ENCODE peak calls at places on chromosomes 4 and X, in six cellular contexts. One of them, this sample, is unnamed.

GRCh38 chr4:4627111-4627510 is 85.3 kb upstream of the STX18 start:
- DNase-seq in GM04504: no peak
- DNase-seq in left colon: no peak
- DNase-seq in left kidney: peak; percentile 57
- DNase-seq in bronchial epithelial cell: no peak
- DNase-seq in COLO829: no peak
- DNase-seq in this sample: no peak

GRCh38 chr4:18442957-18443356 is 421.4 kb upstream of the LCORL start:
- DNase-seq in COLO829: no peak
- DNase-seq in left colon: no peak
- DNase-seq in left kidney: no peak
- DNase-seq in GM04504: no peak
- DNase-seq in bronchial epithelial cell: no peak
- DNase-seq in this sample: no peak

GRCh38 chr4:120052840-120053239 is 13.8 kb downstream of the MAD2L1 start:
- DNase-seq in left kidney: peak; percentile 40
- DNase-seq in GM04504: peak; percentile 58
- DNase-seq in left colon: peak; percentile 18
- DNase-seq in bronchial epithelial cell: peak; percentile 85
- DNase-seq in COLO829: no peak
- DNase-seq in this sample: peak; percentile 89

GRCh38 chrX:19987856-19988255 is 3.0 kb downstream of the BCLAF3 start:
- DNase-seq in bronchial epithelial cell: no peak
- DNase-seq in left kidney: no peak
- DNase-seq in left colon: no peak
- DNase-seq in COLO829: no peak
- DNase-seq in GM04504: no peak
- DNase-seq in this sample: no peak

GRCh38 chr4:150567070-150567469 is 14.9 kb upstream of the MAB21L2 start:
- DNase-seq in left kidney: no peak
- DNase-seq in bronchial epithelial cell: no peak
- DNase-seq in COLO829: no peak
- DNase-seq in GM04504: no peak
- DNase-seq in left colon: no peak
- DNase-seq in this sample: no peak

GRCh38 chr4:40547446-40548132 is 82.1 kb downstream of the RBM47 start:
- DNase-seq in left colon: no peak
- DNase-seq in COLO829: no peak
- DNase-seq in GM04504: no peak
- DNase-seq in left kidney: no peak
- DNase-seq in bronchial epithelial cell: no peak
- DNase-seq in this sample: no peak

GRCh38 chr4:161696957-161697356 is 466.8 kb downstream of the FSTL5 start:
- DNase-seq in left kidney: no peak
- DNase-seq in left colon: no peak
- DNase-seq in GM04504: no peak
- DNase-seq in COLO829: no peak
- DNase-seq in bronchial epithelial cell: peak; percentile 15
- DNase-seq in this sample: no peak

GRCh38 chrX:22116585-22117546 is 84.7 kb downstream of the PHEX start:
- DNase-seq in left colon: no peak
- DNase-seq in left kidney: no peak
- DNase-seq in GM04504: no peak
- DNase-seq in COLO829: no peak
- DNase-seq in bronchial epithelial cell: no peak
- DNase-seq in this sample: no peak

GRCh38 chr4:6595897-6596537 is 21.0 kb downstream of the MAN2B2 start:
- DNase-seq in GM04504: no peak
- DNase-seq in left colon: no peak
- DNase-seq in bronchial epithelial cell: peak; percentile 20
- DNase-seq in left kidney: no peak
- DNase-seq in COLO829: peak; percentile 12
- DNase-seq in this sample: no peak

GRCh38 chr4:135267148-135267878 is 1065.7 kb upstream of the PABPC4L start:
- DNase-seq in bronchial epithelial cell: no peak
- DNase-seq in GM04504: no peak
- DNase-seq in left colon: no peak
- DNase-seq in left kidney: peak; percentile 94
- DNase-seq in COLO829: no peak
- DNase-seq in this sample: no peak

GRCh38 chr4:61246003-61246402 is 45.9 kb downstream of the ADGRL3 start:
- DNase-seq in COLO829: no peak
- DNase-seq in GM04504: no peak
- DNase-seq in bronchial epithelial cell: no peak
- DNase-seq in left colon: no peak
- DNase-seq in left kidney: peak; percentile 48
- DNase-seq in this sample: no peak

GRCh38 chr4:74362347-74362746 is 2.6 kb upstream of the EREG start:
- DNase-seq in left colon: no peak
- DNase-seq in bronchial epithelial cell: peak; percentile 63
- DNase-seq in COLO829: no peak
- DNase-seq in left kidney: no peak
- DNase-seq in GM04504: no peak
- DNase-seq in this sample: no peak

GRCh38 chrX:70433848-70434351 is 10.7 kb upstream of the DLG3 start:
- DNase-seq in left colon: peak; percentile 82
- DNase-seq in GM04504: no peak
- DNase-seq in bronchial epithelial cell: peak; percentile 28
- DNase-seq in COLO829: no peak
- DNase-seq in left kidney: peak; percentile 86
- DNase-seq in this sample: no peak

GRCh38 chrX:147953976-147954375 is 27.2 kb upstream of the FMR1NB start:
- DNase-seq in left kidney: no peak
- DNase-seq in GM04504: no peak
- DNase-seq in COLO829: no peak
- DNase-seq in bronchial epithelial cell: no peak
- DNase-seq in left colon: peak; percentile 5
- DNase-seq in this sample: no peak

GRCh38 chr4:73021634-73022033 is 47.9 kb downstream of the COX18 start:
- DNase-seq in COLO829: peak; percentile 75
- DNase-seq in left colon: no peak
- DNase-seq in bronchial epithelial cell: peak; percentile 63
- DNase-seq in GM04504: peak; percentile 9
- DNase-seq in left kidney: peak; percentile 42
- DNase-seq in this sample: peak; percentile 20

GRCh38 chr4:1305781-1306455 is 16.2 kb downstream of the MAEA start:
- DNase-seq in GM04504: no peak
- DNase-seq in left kidney: no peak
- DNase-seq in left colon: peak; percentile 58
- DNase-seq in bronchial epithelial cell: no peak
- DNase-seq in COLO829: no peak
- DNase-seq in this sample: no peak

GRCh38 chrX:129701624-129702069 is 37.1 kb upstream of the XPNPEP2 start:
- DNase-seq in bronchial epithelial cell: no peak
- DNase-seq in left kidney: no peak
- DNase-seq in GM04504: no peak
- DNase-seq in left colon: peak; percentile 14
- DNase-seq in COLO829: no peak
- DNase-seq in this sample: no peak

GRCh38 chr4:166274775-166275174 is 401.7 kb downstream of the TLL1 start:
- DNase-seq in left colon: no peak
- DNase-seq in left kidney: no peak
- DNase-seq in COLO829: no peak
- DNase-seq in GM04504: no peak
- DNase-seq in bronchial epithelial cell: no peak
- DNase-seq in this sample: no peak

GRCh38 chr4:139685180-139685579 is 19.6 kb downstream of the MGST2 start:
- DNase-seq in GM04504: no peak
- DNase-seq in left colon: no peak
- DNase-seq in bronchial epithelial cell: no peak
- DNase-seq in left kidney: no peak
- DNase-seq in COLO829: no peak
- DNase-seq in this sample: no peak

GRCh38 chr4:74304136-74304628 is 4.1 kb upstream of the EPGN start:
- DNase-seq in left colon: no peak
- DNase-seq in GM04504: no peak
- DNase-seq in COLO829: no peak
- DNase-seq in bronchial epithelial cell: no peak
- DNase-seq in left kidney: no peak
- DNase-seq in this sample: no peak

GRCh38 chr4:10697071-10697470 is 12.5 kb upstream of the CLNK start:
- DNase-seq in GM04504: no peak
- DNase-seq in COLO829: no peak
- DNase-seq in bronchial epithelial cell: peak; percentile 16
- DNase-seq in left colon: no peak
- DNase-seq in left kidney: peak; percentile 78
- DNase-seq in this sample: no peak

GRCh38 chr4:40325406-40326019 is 9.6 kb upstream of the CHRNA9 start:
- DNase-seq in COLO829: peak; percentile 35
- DNase-seq in bronchial epithelial cell: peak; percentile 68
- DNase-seq in left kidney: peak; percentile 86
- DNase-seq in left colon: no peak
- DNase-seq in GM04504: no peak
- DNase-seq in this sample: peak; percentile 44

GRCh38 chrX:52425710-52426245 is 57.0 kb downstream of the XAGE2 start:
- DNase-seq in left colon: no peak
- DNase-seq in COLO829: no peak
- DNase-seq in GM04504: no peak
- DNase-seq in left kidney: no peak
- DNase-seq in bronchial epithelial cell: no peak
- DNase-seq in this sample: no peak

GRCh38 chr4:100838286-100838685 is 320.5 kb upstream of the EMCN start:
- DNase-seq in bronchial epithelial cell: peak; percentile 64
- DNase-seq in left kidney: no peak
- DNase-seq in COLO829: no peak
- DNase-seq in GM04504: no peak
- DNase-seq in left colon: no peak
- DNase-seq in this sample: no peak

GRCh38 chr4:138851626-138852443 is 163.7 kb upstream of the NOCT start:
- DNase-seq in GM04504: no peak
- DNase-seq in bronchial epithelial cell: peak; percentile 63
- DNase-seq in COLO829: no peak
- DNase-seq in left kidney: peak; percentile 77
- DNase-seq in left colon: no peak
- DNase-seq in this sample: no peak

GRCh38 chrX:49060914-49061313 is 2.1 kb downstream of the CCDC120 start:
- DNase-seq in COLO829: no peak
- DNase-seq in bronchial epithelial cell: no peak
- DNase-seq in left colon: no peak
- DNase-seq in GM04504: no peak
- DNase-seq in left kidney: no peak
- DNase-seq in this sample: no peak

GRCh38 chr4:38489924-38490639 is 173.9 kb upstream of the KLF3 start:
- DNase-seq in GM04504: no peak
- DNase-seq in left colon: peak; percentile 42
- DNase-seq in COLO829: peak; percentile 69
- DNase-seq in bronchial epithelial cell: peak; percentile 47
- DNase-seq in left kidney: peak; percentile 28
- DNase-seq in this sample: no peak

GRCh38 chrX:19811807-19812604 is 75.4 kb downstream of the SH3KBP1 start:
- DNase-seq in left kidney: peak; percentile 76
- DNase-seq in COLO829: no peak
- DNase-seq in bronchial epithelial cell: no peak
- DNase-seq in left colon: no peak
- DNase-seq in GM04504: peak; percentile 4
- DNase-seq in this sample: no peak

GRCh38 chr4:38620025-38620424 is 44.0 kb upstream of the KLF3 start:
- DNase-seq in left kidney: no peak
- DNase-seq in GM04504: no peak
- DNase-seq in bronchial epithelial cell: no peak
- DNase-seq in left colon: no peak
- DNase-seq in COLO829: no peak
- DNase-seq in this sample: no peak

GRCh38 chr4:173243321-173243720 is 74.7 kb downstream of the GALNT7 start:
- DNase-seq in bronchial epithelial cell: peak; percentile 96
- DNase-seq in left kidney: no peak
- DNase-seq in COLO829: no peak
- DNase-seq in left colon: no peak
- DNase-seq in GM04504: no peak
- DNase-seq in this sample: peak; percentile 10

GRCh38 chrX:108537005-108537404 is 97.4 kb downstream of the COL4A5 start:
- DNase-seq in GM04504: peak; percentile 2
- DNase-seq in left colon: no peak
- DNase-seq in bronchial epithelial cell: peak; percentile 38
- DNase-seq in COLO829: peak; percentile 13
- DNase-seq in left kidney: peak; percentile 49
- DNase-seq in this sample: peak; percentile 4

GRCh38 chrX:95427389-95427788 is 1257.3 kb upstream of the DIAPH2 start:
- DNase-seq in left kidney: no peak
- DNase-seq in COLO829: no peak
- DNase-seq in bronchial epithelial cell: peak; percentile 79
- DNase-seq in left colon: no peak
- DNase-seq in GM04504: no peak
- DNase-seq in this sample: no peak

GRCh38 chr4:123821861-123822260 is 425.3 kb downstream of the SPRY1 start:
- DNase-seq in COLO829: no peak
- DNase-seq in bronchial epithelial cell: peak; percentile 51
- DNase-seq in GM04504: no peak
- DNase-seq in left colon: no peak
- DNase-seq in left kidney: peak; percentile 67
- DNase-seq in this sample: no peak

GRCh38 chr4:53098681-53099121 is 236.6 kb downstream of the RASL11B start:
- DNase-seq in bronchial epithelial cell: peak; percentile 92
- DNase-seq in left kidney: no peak
- DNase-seq in left colon: no peak
- DNase-seq in COLO829: no peak
- DNase-seq in GM04504: no peak
- DNase-seq in this sample: no peak

GRCh38 chr4:39941682-39942217 is 36.0 kb downstream of the PDS5A start:
- DNase-seq in bronchial epithelial cell: no peak
- DNase-seq in left kidney: no peak
- DNase-seq in COLO829: no peak
- DNase-seq in left colon: no peak
- DNase-seq in GM04504: no peak
- DNase-seq in this sample: no peak

This sample was measured in AG09319.